ENCODE peak calls at places on chromosomes 3 and 15, in four cellular contexts. H is heart left ventricle, L is MM.1S, J is HFF-Myc. F is an unnamed sample.
A peak's percentile ranks its signal among the peaks of the same experiment; 100 is the strongest.

GRCh38 chr3:31960793-31961431 is 20.1 kb downstream of the OSBPL10 start:
- DNase-seq in H (no peak), L (no peak), J (no peak), F (no peak)

GRCh38 chr15:27861171-27861570 is 237.9 kb downstream of the OCA2 start:
- DNase-seq in H (no peak), L (no peak), J (no peak), F (no peak)

GRCh38 chr3:164748626-164749025 is 329.7 kb downstream of the SI start:
- DNase-seq in H (no peak), L (no peak), J (no peak), F (no peak)

GRCh38 chr3:9316881-9317341 is 45.9 kb upstream of the THUMPD3 start:
- DNase-seq in H (peak; percentile 29), L (no peak), J (peak; percentile 19), F (no peak)

GRCh38 chr3:124281453-124282316 is 289.8 kb upstream of the ROPN1 start:
- DNase-seq in H (no peak), L (peak; percentile 33), J (no peak), F (no peak)

GRCh38 chr15:50262533-50262932 is 3.0 kb downstream of the HDC start:
- DNase-seq in H (no peak), L (no peak), J (no peak), F (no peak)

GRCh38 chr15:62417444-62417843 is 252.4 kb upstream of the C2CD4B start:
- DNase-seq in H (no peak), L (no peak), J (no peak), F (no peak)

GRCh38 chr3:185688808-185689207 is 102.7 kb downstream of the SENP2 start:
- DNase-seq in H (no peak), L (no peak), J (peak; percentile 87), F (no peak)

GRCh38 chr3:120678331-120678845 is 3.7 kb downstream of the HGD start:
- DNase-seq in H (peak; percentile 26), L (no peak), J (peak; percentile 16), F (no peak)

GRCh38 chr15:58755956-58756355 is 6.4 kb upstream of the ADAM10 start:
- DNase-seq in H (no peak), L (no peak), J (no peak), F (no peak)

GRCh38 chr15:93035092-93035915 is 53.7 kb downstream of the RGMA start:
- DNase-seq in H (no peak), L (no peak), J (no peak), F (no peak)
- TF ChIP-seq CTCF in H (no peak), L (no peak), J (no peak), F (no peak)

GRCh38 chr3:79870006-79870620 is 102.3 kb upstream of the ROBO1 start:
- DNase-seq in H (no peak), L (no peak), J (no peak), F (no peak)

GRCh38 chr3:79871656-79872055 is 103.9 kb upstream of the ROBO1 start:
- DNase-seq in H (no peak), L (no peak), J (no peak), F (no peak)

GRCh38 chr3:79864077-79864476 is 96.3 kb upstream of the ROBO1 start:
- DNase-seq in H (no peak), L (no peak), J (no peak), F (no peak)

GRCh38 chr3:79866162-79866561 is 98.4 kb upstream of the ROBO1 start:
- DNase-seq in H (no peak), L (no peak), J (no peak), F (no peak)
- TF ChIP-seq CTCF in H (no peak), L (no peak), J (no peak), F (no peak)

DNA sequence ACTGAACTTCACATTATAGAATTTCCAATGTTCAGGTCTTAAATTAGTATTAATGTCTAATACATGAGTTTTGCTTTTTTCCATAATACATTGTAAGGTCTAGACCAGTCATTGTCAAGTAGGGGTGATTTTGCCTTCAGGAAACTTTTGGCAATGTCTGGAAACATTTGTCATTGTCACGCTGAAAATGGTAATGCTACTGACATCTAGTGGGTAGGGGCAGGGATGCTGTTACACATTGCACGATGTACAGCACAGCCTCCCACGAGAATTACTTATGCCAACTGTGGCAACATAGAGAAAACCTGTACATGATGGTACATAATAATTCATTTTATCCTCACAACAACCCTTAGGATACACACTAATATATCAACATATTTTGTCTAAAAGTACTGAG is 384.1 kb downstream of the CADM2 start:
- DNase-seq in H (no peak), L (peak; percentile 38), J (no peak), F (no peak)
- TF ChIP-seq CTCF in H (no peak), L (peak; percentile 56), J (no peak), F (peak; percentile 65)

GRCh38 chr3:12046406-12046805 is 42.2 kb downstream of the SYN2 start:
- DNase-seq in H (no peak), L (no peak), J (no peak), F (no peak)
- TF ChIP-seq CTCF in H (no peak), L (no peak), J (peak; percentile 37), F (peak; percentile 63)

GRCh38 chr3:101629219-101629618 is 47.7 kb downstream of the ZBTB11 start:
- DNase-seq in H (no peak), L (no peak), J (no peak), F (no peak)

GRCh38 chr3:101633186-101633585 is 43.7 kb downstream of the ZBTB11 start:
- DNase-seq in H (no peak), L (no peak), J (no peak), F (no peak)

GRCh38 chr3:101634591-101635196 is 42.2 kb downstream of the ZBTB11 start:
- DNase-seq in H (no peak), L (no peak), J (no peak), F (no peak)

GRCh38 chr3:101632586-101632985 is 44.3 kb downstream of the ZBTB11 start:
- DNase-seq in H (no peak), L (no peak), J (no peak), F (no peak)

DNA sequence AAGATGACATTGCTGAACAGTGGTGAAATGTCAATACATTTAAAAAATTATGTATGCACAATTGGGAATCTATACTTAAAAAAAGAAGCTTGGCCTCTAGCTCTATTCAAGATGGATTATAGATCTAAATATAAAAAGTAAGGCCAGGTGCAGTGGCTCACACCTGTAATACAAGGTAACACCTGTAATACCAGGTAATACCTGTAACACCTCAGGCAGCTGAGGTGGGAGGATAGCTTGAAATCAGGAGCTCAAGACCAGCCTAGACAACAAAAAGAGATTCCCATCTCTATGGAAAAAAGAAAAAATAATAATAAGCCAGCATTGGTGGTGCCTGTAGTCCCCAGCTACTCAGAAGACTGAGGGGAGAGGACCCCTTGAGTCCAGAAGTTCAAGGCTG is 45.5 kb downstream of the ZBTB11 start:
- DNase-seq in H (no peak), L (no peak), J (no peak), F (no peak)
- TF ChIP-seq CTCF in H (no peak), L (no peak), J (no peak), F (no peak)

DNA sequence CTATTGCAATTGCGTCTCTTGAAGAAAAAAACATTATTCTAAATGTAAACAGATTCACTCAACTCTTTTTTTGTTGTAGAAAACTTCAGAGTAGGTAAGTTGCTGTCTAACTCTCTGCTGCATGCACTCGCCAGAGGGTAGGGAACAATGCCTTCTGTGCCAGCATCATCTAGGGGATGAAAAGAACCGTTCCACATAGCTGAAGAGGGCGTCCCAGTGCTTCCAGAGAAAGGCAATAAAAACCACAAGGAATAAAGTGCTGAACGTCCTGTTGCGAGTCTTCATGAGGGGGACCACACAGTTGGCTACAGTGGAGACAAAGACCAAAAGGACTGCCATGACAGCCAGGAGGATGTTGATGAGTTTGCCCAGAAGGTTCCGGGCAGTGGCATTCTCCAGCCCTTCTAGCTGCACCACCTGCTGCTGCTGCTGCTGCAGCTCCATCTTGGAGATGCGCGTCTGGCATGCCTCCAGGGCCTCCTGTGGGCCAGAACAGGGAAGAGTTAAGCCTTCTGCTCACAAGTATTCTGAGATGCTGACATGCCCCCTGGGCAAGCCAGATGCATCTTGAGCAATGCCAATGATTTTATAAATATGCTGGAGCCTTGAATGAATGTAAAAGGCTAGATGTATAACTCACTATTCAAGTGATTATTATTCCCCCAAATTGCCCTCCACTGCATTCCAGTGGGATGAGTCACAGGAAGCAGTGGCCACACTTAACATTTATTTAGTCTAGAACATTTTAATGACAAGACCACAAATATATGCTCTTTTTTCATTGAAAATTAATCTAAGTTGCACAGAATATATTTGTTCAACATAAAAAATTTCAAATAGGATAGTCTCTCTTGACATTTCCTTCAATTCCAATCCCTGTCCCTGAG is 45.1 kb upstream of the PLXND1 start:
- DNase-seq in H (no peak), L (no peak), J (peak; percentile 73), F (no peak)
- TF ChIP-seq CTCF in H (no peak), L (no peak), J (no peak), F (no peak)